ENCODE peak calls at places on chromosomes 7 and 10, in six cellular contexts. One of them, this sample, is unnamed.

GRCh38 chr7:73738612-73739386 is at the start of gene ABHD11:
- DNase-seq in AG04450: peak
- DNase-seq in CD4-positive, alpha-beta T cell: peak
- DNase-seq in A549: peak
- DNase-seq in right lobe of liver: peak
- DNase-seq in fibroblast of lung: peak
- DNase-seq in this sample: peak

GRCh38 chr10:58399410-58399809 is 14.2 kb downstream of the TFAM start:
- DNase-seq in A549: no peak
- DNase-seq in CD4-positive, alpha-beta T cell: no peak
- DNase-seq in AG04450: no peak
- DNase-seq in right lobe of liver: no peak
- DNase-seq in fibroblast of lung: peak
- DNase-seq in this sample: no peak

GRCh38 chr7:75993689-75994387 is 557 bp downstream of the TMEM120A start:
- DNase-seq in AG04450: no peak
- DNase-seq in fibroblast of lung: peak
- DNase-seq in A549: peak
- DNase-seq in right lobe of liver: peak
- DNase-seq in CD4-positive, alpha-beta T cell: no peak
- DNase-seq in this sample: peak

GRCh38 chr10:18100664-18101063 is 39.6 kb upstream of the CACNB2 start:
- DNase-seq in A549: no peak
- DNase-seq in AG04450: no peak
- DNase-seq in right lobe of liver: no peak
- DNase-seq in fibroblast of lung: no peak
- DNase-seq in CD4-positive, alpha-beta T cell: no peak
- DNase-seq in this sample: no peak

GRCh38 chr7:27064169-27064568 is 31.6 kb downstream of the HOXA1 start:
- DNase-seq in fibroblast of lung: peak
- DNase-seq in A549: no peak
- DNase-seq in CD4-positive, alpha-beta T cell: no peak
- DNase-seq in right lobe of liver: no peak
- DNase-seq in AG04450: no peak
- DNase-seq in this sample: no peak

GRCh38 chr10:5525581-5526271 is 965 bp downstream of the CALML3 start:
- DNase-seq in right lobe of liver: no peak
- DNase-seq in fibroblast of lung: peak
- DNase-seq in CD4-positive, alpha-beta T cell: peak
- DNase-seq in A549: no peak
- DNase-seq in AG04450: no peak
- DNase-seq in this sample: no peak

GRCh38 chr7:1533569-1534329 is 3.2 kb downstream of the MAFK start:
- DNase-seq in fibroblast of lung: peak
- DNase-seq in AG04450: peak
- DNase-seq in right lobe of liver: peak
- DNase-seq in CD4-positive, alpha-beta T cell: no peak
- DNase-seq in A549: peak
- DNase-seq in this sample: no peak

GRCh38 chr7:99631311-99632109 is 14.8 kb downstream of the ZSCAN25 start:
- DNase-seq in fibroblast of lung: peak
- DNase-seq in CD4-positive, alpha-beta T cell: no peak
- DNase-seq in right lobe of liver: no peak
- DNase-seq in A549: peak
- DNase-seq in AG04450: no peak
- DNase-seq in this sample: no peak

GRCh38 chr7:92634125-92634710 is 44.0 kb upstream of the FAM133B start:
- DNase-seq in A549: no peak
- DNase-seq in fibroblast of lung: peak
- DNase-seq in right lobe of liver: no peak
- DNase-seq in CD4-positive, alpha-beta T cell: no peak
- DNase-seq in AG04450: no peak
- DNase-seq in this sample: no peak

GRCh38 chr10:7696545-7696944 is 6.6 kb upstream of the ITIH2 start:
- DNase-seq in right lobe of liver: peak
- DNase-seq in A549: peak
- DNase-seq in fibroblast of lung: peak
- DNase-seq in AG04450: no peak
- DNase-seq in CD4-positive, alpha-beta T cell: no peak
- DNase-seq in this sample: no peak

GRCh38 chr10:31945392-31945791 is 16.8 kb upstream of the ARHGAP12 start:
- DNase-seq in CD4-positive, alpha-beta T cell: no peak
- DNase-seq in fibroblast of lung: no peak
- DNase-seq in AG04450: no peak
- DNase-seq in right lobe of liver: no peak
- DNase-seq in A549: no peak
- DNase-seq in this sample: no peak

GRCh38 chr10:101258179-101258885 is 29.1 kb upstream of the LBX1 start:
- DNase-seq in CD4-positive, alpha-beta T cell: no peak
- DNase-seq in right lobe of liver: no peak
- DNase-seq in AG04450: no peak
- DNase-seq in fibroblast of lung: no peak
- DNase-seq in A549: peak
- DNase-seq in this sample: no peak

GRCh38 chr10:3886191-3886590 is 101.2 kb upstream of the KLF6 start:
- DNase-seq in A549: peak
- DNase-seq in CD4-positive, alpha-beta T cell: no peak
- DNase-seq in right lobe of liver: peak
- DNase-seq in fibroblast of lung: peak
- DNase-seq in AG04450: no peak
- DNase-seq in this sample: peak

GRCh38 chr10:3886666-3887251 is 101.8 kb upstream of the KLF6 start:
- DNase-seq in AG04450: peak
- DNase-seq in A549: peak
- DNase-seq in CD4-positive, alpha-beta T cell: no peak
- DNase-seq in fibroblast of lung: peak
- DNase-seq in right lobe of liver: peak
- DNase-seq in this sample: no peak

GRCh38 chr10:3887404-3887803 is 102.4 kb upstream of the KLF6 start:
- DNase-seq in CD4-positive, alpha-beta T cell: no peak
- DNase-seq in right lobe of liver: no peak
- DNase-seq in A549: no peak
- DNase-seq in AG04450: no peak
- DNase-seq in fibroblast of lung: no peak
- DNase-seq in this sample: no peak

GRCh38 chr10:3889961-3890522 is 105.0 kb upstream of the KLF6 start:
- DNase-seq in fibroblast of lung: peak
- DNase-seq in right lobe of liver: no peak
- DNase-seq in A549: peak
- DNase-seq in CD4-positive, alpha-beta T cell: no peak
- DNase-seq in AG04450: no peak
- DNase-seq in this sample: no peak

DNA sequence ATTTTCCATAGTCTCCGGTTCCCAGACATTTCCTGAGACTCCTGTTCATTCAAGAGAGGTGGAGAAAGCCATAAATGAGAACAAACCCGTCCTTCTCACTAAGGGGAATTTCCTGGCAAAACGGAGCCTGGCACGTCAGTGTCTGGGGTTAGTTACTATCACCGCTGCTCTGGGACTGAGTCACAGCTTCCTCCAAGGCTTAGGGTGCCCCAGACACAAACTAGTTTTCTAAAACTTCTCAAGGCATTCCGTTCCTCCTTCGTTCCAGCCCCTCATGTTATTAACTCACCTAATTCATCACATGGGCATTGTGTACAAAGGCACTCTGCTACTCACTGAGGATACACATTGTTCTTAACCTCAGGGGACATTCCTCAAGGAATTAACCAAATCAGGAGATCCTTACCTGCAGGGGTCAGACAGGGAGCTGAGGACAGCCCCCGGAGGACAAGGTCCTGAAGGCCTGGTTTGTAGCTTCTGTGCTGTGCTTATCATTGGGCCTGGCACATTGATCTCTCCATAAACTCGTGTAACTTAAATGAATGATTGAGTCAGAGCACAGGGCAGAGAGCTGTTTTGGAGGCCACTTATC is 103.0 kb upstream of the KLF6 start:
- DNase-seq in AG04450: peak
- DNase-seq in right lobe of liver: peak
- DNase-seq in A549: peak
- DNase-seq in fibroblast of lung: peak
- DNase-seq in CD4-positive, alpha-beta T cell: peak
- DNase-seq in this sample: no peak
- TF ChIP-seq CTCF in AG04450: no peak
- TF ChIP-seq CTCF in right lobe of liver: no peak
- TF ChIP-seq CTCF in A549: no peak
- TF ChIP-seq CTCF in fibroblast of lung: no peak
- TF ChIP-seq CTCF in CD4-positive, alpha-beta T cell: no peak
- TF ChIP-seq CTCF in this sample: no peak

GRCh38 chr10:79078367-79079073 is 9.8 kb downstream of the ZMIZ1 start:
- DNase-seq in CD4-positive, alpha-beta T cell: no peak
- DNase-seq in fibroblast of lung: no peak
- DNase-seq in AG04450: no peak
- DNase-seq in right lobe of liver: no peak
- DNase-seq in A549: no peak
- DNase-seq in this sample: no peak
- TF ChIP-seq CTCF in CD4-positive, alpha-beta T cell: no peak
- TF ChIP-seq CTCF in fibroblast of lung: no peak
- TF ChIP-seq CTCF in AG04450: no peak
- TF ChIP-seq CTCF in right lobe of liver: no peak
- TF ChIP-seq CTCF in A549: no peak
- TF ChIP-seq CTCF in this sample: no peak

DNA sequence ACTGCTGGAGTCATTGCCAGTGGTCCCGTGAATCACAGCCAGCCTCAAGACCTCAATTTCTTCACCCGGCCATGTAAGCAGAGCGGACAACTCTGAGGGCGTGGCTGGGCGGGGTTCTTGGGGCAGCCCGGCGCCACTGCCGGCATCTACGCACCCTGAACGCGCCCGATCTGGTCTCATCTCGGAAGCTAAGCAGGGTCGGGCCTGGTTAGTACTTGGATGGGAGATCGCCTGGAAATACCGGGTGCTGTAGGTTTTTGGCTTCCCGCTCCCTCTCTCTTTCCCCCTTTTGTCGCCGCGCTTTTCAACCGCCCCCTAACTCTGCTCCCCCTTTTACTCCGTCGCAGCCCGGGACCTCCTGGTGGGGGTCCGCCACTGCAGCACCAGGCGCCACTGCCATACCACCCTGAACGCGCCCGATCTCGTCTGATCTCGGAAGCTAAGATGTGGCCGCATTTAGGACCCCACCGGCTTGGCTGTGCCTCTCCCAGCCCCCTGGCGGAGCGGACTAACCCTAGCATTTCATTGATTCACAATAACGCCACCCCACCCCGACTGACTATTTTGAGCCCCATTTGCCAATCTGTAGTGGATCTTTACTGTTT is 25.3 kb downstream of the GARIN1A start:
- DNase-seq in fibroblast of lung: peak
- DNase-seq in AG04450: peak
- DNase-seq in CD4-positive, alpha-beta T cell: peak
- DNase-seq in right lobe of liver: peak
- DNase-seq in A549: peak
- DNase-seq in this sample: peak
- TF ChIP-seq CTCF in fibroblast of lung: peak
- TF ChIP-seq CTCF in AG04450: peak
- TF ChIP-seq CTCF in CD4-positive, alpha-beta T cell: no peak
- TF ChIP-seq CTCF in right lobe of liver: no peak
- TF ChIP-seq CTCF in A549: peak
- TF ChIP-seq CTCF in this sample: peak

GRCh38 chr10:113049881-113050280 is 99.8 kb downstream of the TCF7L2 start:
- DNase-seq in AG04450: no peak
- DNase-seq in right lobe of liver: no peak
- DNase-seq in fibroblast of lung: no peak
- DNase-seq in A549: no peak
- DNase-seq in CD4-positive, alpha-beta T cell: no peak
- DNase-seq in this sample: no peak

GRCh38 chr10:113053091-113053490 is 103.0 kb downstream of the TCF7L2 start:
- DNase-seq in A549: no peak
- DNase-seq in CD4-positive, alpha-beta T cell: no peak
- DNase-seq in AG04450: no peak
- DNase-seq in fibroblast of lung: no peak
- DNase-seq in right lobe of liver: no peak
- DNase-seq in this sample: no peak

GRCh38 chr10:113053881-113054280 is 103.8 kb downstream of the TCF7L2 start:
- DNase-seq in fibroblast of lung: peak
- DNase-seq in AG04450: no peak
- DNase-seq in A549: no peak
- DNase-seq in right lobe of liver: no peak
- DNase-seq in CD4-positive, alpha-beta T cell: no peak
- DNase-seq in this sample: no peak

GRCh38 chr10:113051456-113051855 is 101.4 kb downstream of the TCF7L2 start:
- DNase-seq in right lobe of liver: no peak
- DNase-seq in AG04450: no peak
- DNase-seq in A549: no peak
- DNase-seq in fibroblast of lung: peak
- DNase-seq in CD4-positive, alpha-beta T cell: no peak
- DNase-seq in this sample: no peak

DNA sequence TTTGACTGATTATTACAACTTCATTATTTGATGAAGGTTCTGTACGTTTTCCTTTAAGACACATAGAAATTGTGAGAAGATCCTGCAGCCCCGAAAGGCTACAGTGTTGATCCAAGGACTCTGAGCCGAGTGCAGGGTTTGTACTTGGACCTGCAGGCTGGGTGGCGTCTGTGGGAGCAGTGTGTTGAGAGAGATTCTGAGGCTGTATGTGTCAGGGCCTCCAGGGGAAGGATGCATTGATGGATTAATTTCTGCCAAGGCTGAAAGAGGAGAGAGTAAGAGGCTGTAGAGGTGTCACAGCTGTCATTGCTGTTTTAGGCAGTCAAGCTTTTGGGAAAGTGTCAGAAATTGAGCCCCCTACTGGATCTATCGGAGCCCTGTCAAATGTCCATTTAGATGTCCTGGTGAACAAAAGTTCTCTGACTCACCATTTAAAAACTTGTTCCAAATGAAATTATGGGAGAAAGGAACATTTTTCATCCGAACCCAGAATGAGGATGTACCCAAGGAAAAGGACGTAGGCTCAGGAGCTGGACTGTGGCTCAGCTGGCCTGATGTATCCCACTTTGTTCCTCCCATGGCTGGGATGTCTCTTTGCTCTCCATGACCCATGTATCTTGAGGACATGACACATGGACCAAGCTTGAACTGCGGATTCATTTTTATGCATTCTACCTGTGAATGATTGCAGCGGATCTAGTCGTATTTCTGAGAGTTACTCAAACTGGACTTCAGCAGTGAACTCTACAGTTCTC is 102.2 kb downstream of the TCF7L2 start:
- DNase-seq in fibroblast of lung: no peak
- DNase-seq in CD4-positive, alpha-beta T cell: no peak
- DNase-seq in AG04450: no peak
- DNase-seq in A549: no peak
- DNase-seq in right lobe of liver: no peak
- DNase-seq in this sample: no peak
- TF ChIP-seq CTCF in fibroblast of lung: peak
- TF ChIP-seq CTCF in CD4-positive, alpha-beta T cell: no peak
- TF ChIP-seq CTCF in AG04450: peak
- TF ChIP-seq CTCF in A549: peak
- TF ChIP-seq CTCF in right lobe of liver: peak
- TF ChIP-seq CTCF in this sample: peak

This sample was measured in neural crest cell.